ENCODE peak calls at places on chromosomes 1 and 21, in eight cellular contexts. One of them, this sample, is unnamed.

GRCh38 chr1:88998716-88999115 is 6.3 kb upstream of the KYAT3 start:
- DNase-seq in AG09309: no peak
- DNase-seq in pancreas: no peak
- DNase-seq in psoas muscle: no peak
- DNase-seq in Peyer's patch: no peak
- DNase-seq in astrocyte: peak
- DNase-seq in right atrium auricular region: no peak
- DNase-seq in tibial artery: no peak
- DNase-seq in this sample: no peak

GRCh38 chr1:48908606-48909005 is 131.9 kb upstream of the BEND5 start:
- DNase-seq in AG09309: no peak
- DNase-seq in pancreas: no peak
- DNase-seq in psoas muscle: no peak
- DNase-seq in Peyer's patch: no peak
- DNase-seq in astrocyte: no peak
- DNase-seq in right atrium auricular region: no peak
- DNase-seq in tibial artery: no peak
- DNase-seq in this sample: no peak

GRCh38 chr1:225462429-225462713 is 34.5 kb upstream of the LBR start:
- DNase-seq in AG09309: no peak
- DNase-seq in pancreas: no peak
- DNase-seq in psoas muscle: peak
- DNase-seq in Peyer's patch: peak
- DNase-seq in astrocyte: no peak
- DNase-seq in right atrium auricular region: no peak
- DNase-seq in tibial artery: no peak
- DNase-seq in this sample: no peak

GRCh38 chr1:86068841-86069756 is 87.5 kb downstream of the COL24A1 start:
- DNase-seq in AG09309: no peak
- DNase-seq in pancreas: no peak
- DNase-seq in psoas muscle: no peak
- DNase-seq in Peyer's patch: no peak
- DNase-seq in astrocyte: peak
- DNase-seq in right atrium auricular region: no peak
- DNase-seq in tibial artery: no peak
- DNase-seq in this sample: no peak

GRCh38 chr1:200039849-200040479 is 12.5 kb downstream of the NR5A2 start:
- DNase-seq in AG09309: no peak
- DNase-seq in pancreas: no peak
- DNase-seq in psoas muscle: no peak
- DNase-seq in Peyer's patch: no peak
- DNase-seq in astrocyte: no peak
- DNase-seq in right atrium auricular region: no peak
- DNase-seq in tibial artery: no peak
- DNase-seq in this sample: no peak

GRCh38 chr1:66271216-66271903 is 262.6 kb upstream of the SGIP1 start:
- DNase-seq in AG09309: peak
- DNase-seq in pancreas: peak
- DNase-seq in psoas muscle: peak
- DNase-seq in Peyer's patch: peak
- DNase-seq in astrocyte: peak
- DNase-seq in right atrium auricular region: peak
- DNase-seq in tibial artery: peak
- DNase-seq in this sample: peak

GRCh38 chr1:109242387-109242786 is 7.0 kb upstream of the CELSR2 start:
- DNase-seq in AG09309: no peak
- DNase-seq in pancreas: no peak
- DNase-seq in psoas muscle: no peak
- DNase-seq in Peyer's patch: peak
- DNase-seq in astrocyte: no peak
- DNase-seq in right atrium auricular region: no peak
- DNase-seq in tibial artery: no peak
- DNase-seq in this sample: peak

GRCh38 chr1:239228451-239228850 is 157.9 kb upstream of the CHRM3 start:
- DNase-seq in AG09309: no peak
- DNase-seq in pancreas: no peak
- DNase-seq in psoas muscle: no peak
- DNase-seq in Peyer's patch: no peak
- DNase-seq in astrocyte: no peak
- DNase-seq in right atrium auricular region: no peak
- DNase-seq in tibial artery: no peak
- DNase-seq in this sample: no peak

GRCh38 chr21:41680444-41681335 is 86.2 kb downstream of the RIPK4 start:
- DNase-seq in AG09309: no peak
- DNase-seq in pancreas: no peak
- DNase-seq in psoas muscle: no peak
- DNase-seq in Peyer's patch: no peak
- DNase-seq in astrocyte: no peak
- DNase-seq in right atrium auricular region: no peak
- DNase-seq in tibial artery: no peak
- DNase-seq in this sample: no peak

GRCh38 chr21:41678944-41679343 is 87.9 kb downstream of the RIPK4 start:
- DNase-seq in AG09309: peak
- DNase-seq in pancreas: peak
- DNase-seq in psoas muscle: peak
- DNase-seq in Peyer's patch: peak
- DNase-seq in astrocyte: peak
- DNase-seq in right atrium auricular region: peak
- DNase-seq in tibial artery: peak
- DNase-seq in this sample: peak

GRCh38 chr21:41676198-41676597 is 90.7 kb downstream of the RIPK4 start:
- DNase-seq in AG09309: no peak
- DNase-seq in pancreas: no peak
- DNase-seq in psoas muscle: no peak
- DNase-seq in Peyer's patch: no peak
- DNase-seq in astrocyte: no peak
- DNase-seq in right atrium auricular region: no peak
- DNase-seq in tibial artery: no peak
- DNase-seq in this sample: no peak

GRCh38 chr21:41677671-41678015 is 89.2 kb downstream of the RIPK4 start:
- DNase-seq in AG09309: no peak
- DNase-seq in pancreas: no peak
- DNase-seq in psoas muscle: no peak
- DNase-seq in Peyer's patch: no peak
- DNase-seq in astrocyte: peak
- DNase-seq in right atrium auricular region: no peak
- DNase-seq in tibial artery: no peak
- DNase-seq in this sample: no peak

GRCh38 chr21:41678016-41678935 is 88.6 kb downstream of the RIPK4 start:
- DNase-seq in AG09309: no peak
- DNase-seq in pancreas: peak
- DNase-seq in psoas muscle: no peak
- DNase-seq in Peyer's patch: peak
- DNase-seq in astrocyte: peak
- DNase-seq in right atrium auricular region: no peak
- DNase-seq in tibial artery: no peak
- DNase-seq in this sample: no peak
- H3K4me3 ChIP-seq in AG09309: no peak
- H3K4me3 ChIP-seq in pancreas: no peak
- H3K4me3 ChIP-seq in psoas muscle: no peak
- H3K4me3 ChIP-seq in Peyer's patch: peak
- H3K4me3 ChIP-seq in astrocyte: peak
- H3K4me3 ChIP-seq in right atrium auricular region: no peak
- H3K4me3 ChIP-seq in tibial artery: no peak
- H3K4me3 ChIP-seq in this sample: no peak

GRCh38 chr1:1359316-1359667 is 937 bp upstream of the MXRA8 start:
- DNase-seq in AG09309: no peak
- DNase-seq in pancreas: no peak
- DNase-seq in psoas muscle: no peak
- DNase-seq in Peyer's patch: no peak
- DNase-seq in astrocyte: peak
- DNase-seq in right atrium auricular region: no peak
- DNase-seq in tibial artery: no peak
- DNase-seq in this sample: no peak

GRCh38 chr1:1356166-1356795 is 2.1 kb downstream of the MXRA8 start:
- DNase-seq in AG09309: no peak
- DNase-seq in pancreas: peak
- DNase-seq in psoas muscle: peak
- DNase-seq in Peyer's patch: no peak
- DNase-seq in astrocyte: no peak
- DNase-seq in right atrium auricular region: no peak
- DNase-seq in tibial artery: no peak
- DNase-seq in this sample: no peak

GRCh38 chr1:1358433-1359201 is at the start of gene MXRA8:
- DNase-seq in AG09309: peak
- DNase-seq in pancreas: peak
- DNase-seq in psoas muscle: peak
- DNase-seq in Peyer's patch: no peak
- DNase-seq in astrocyte: peak
- DNase-seq in right atrium auricular region: peak
- DNase-seq in tibial artery: peak
- DNase-seq in this sample: peak

GRCh38 chr1:1356796-1357401 is 1.5 kb downstream of the MXRA8 start:
- DNase-seq in AG09309: no peak
- DNase-seq in pancreas: peak
- DNase-seq in psoas muscle: no peak
- DNase-seq in Peyer's patch: no peak
- DNase-seq in astrocyte: no peak
- DNase-seq in right atrium auricular region: no peak
- DNase-seq in tibial artery: no peak
- DNase-seq in this sample: no peak

DNA sequence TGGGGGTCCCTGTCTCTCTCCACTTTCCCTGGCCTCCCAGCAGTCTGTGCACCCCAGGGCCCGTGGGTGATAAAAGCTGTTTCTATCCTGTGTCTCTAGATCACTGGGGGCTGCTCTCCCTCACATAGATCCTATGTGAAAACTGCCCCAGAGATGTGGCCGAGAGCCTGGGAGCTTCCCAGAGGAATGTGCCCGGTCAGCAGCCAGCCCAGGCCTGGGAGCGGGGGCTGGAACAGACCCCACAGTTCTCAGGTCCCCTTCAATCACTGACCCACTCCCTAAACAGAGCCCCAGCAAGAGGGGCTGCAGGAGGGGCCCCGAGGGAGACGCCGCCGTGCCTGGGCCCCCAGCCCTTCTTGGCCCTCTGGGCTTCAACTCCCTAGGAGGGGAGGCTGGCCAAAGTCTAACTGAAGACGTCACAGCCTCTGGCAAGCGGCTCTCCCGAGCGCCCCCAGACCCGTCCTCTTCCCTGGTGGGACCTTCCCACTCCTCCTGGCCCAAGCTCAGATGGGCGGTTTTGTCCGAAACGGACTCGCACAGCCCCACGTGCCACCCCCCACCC is 403 bp downstream of the MXRA8 start:
- DNase-seq in AG09309: no peak
- DNase-seq in pancreas: no peak
- DNase-seq in psoas muscle: no peak
- DNase-seq in Peyer's patch: no peak
- DNase-seq in astrocyte: peak
- DNase-seq in right atrium auricular region: no peak
- DNase-seq in tibial artery: no peak
- DNase-seq in this sample: no peak
- H3K4me3 ChIP-seq in AG09309: peak
- H3K4me3 ChIP-seq in pancreas: peak
- H3K4me3 ChIP-seq in psoas muscle: peak
- H3K4me3 ChIP-seq in Peyer's patch: peak
- H3K4me3 ChIP-seq in astrocyte: peak
- H3K4me3 ChIP-seq in right atrium auricular region: peak
- H3K4me3 ChIP-seq in tibial artery: peak
- H3K4me3 ChIP-seq in this sample: peak

DNA sequence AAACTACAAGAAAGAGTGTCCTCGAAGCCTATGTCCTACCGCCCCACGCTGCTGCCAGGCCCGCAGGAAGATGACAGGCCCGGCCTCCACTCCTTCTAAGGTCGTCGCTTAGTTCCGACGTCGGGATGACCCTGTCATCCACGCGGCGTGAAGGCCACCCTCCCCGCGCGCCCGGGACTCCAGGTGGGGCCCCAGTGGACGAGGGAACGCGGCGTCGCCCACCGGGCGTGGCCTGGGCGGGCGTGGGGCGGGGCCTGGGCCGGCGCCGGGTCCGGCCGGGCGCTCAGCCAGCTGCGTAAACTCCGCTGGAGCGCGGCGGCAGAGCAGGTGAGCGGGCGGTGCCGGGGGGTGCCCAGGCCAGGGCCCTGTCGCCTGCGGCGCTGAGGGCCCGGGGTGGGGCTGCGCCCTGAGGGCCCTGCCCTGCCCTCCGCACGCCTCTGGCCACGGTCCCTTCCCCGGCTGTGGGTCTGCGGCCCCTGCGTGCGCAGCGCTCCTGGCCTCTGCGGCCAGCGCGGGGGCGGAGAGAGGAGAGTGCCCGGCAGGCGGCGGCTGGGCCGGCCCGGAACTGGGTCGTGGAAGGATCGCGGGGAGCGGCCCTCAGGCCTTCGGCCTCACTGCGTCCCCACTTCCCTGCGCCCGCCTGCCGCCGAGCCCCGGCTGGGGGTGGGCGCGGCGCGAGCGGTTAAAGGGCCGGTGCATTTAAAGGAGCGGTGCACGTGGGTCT is at the start of gene PSEN2:
- DNase-seq in AG09309: no peak
- DNase-seq in pancreas: peak
- DNase-seq in psoas muscle: peak
- DNase-seq in Peyer's patch: peak
- DNase-seq in astrocyte: peak
- DNase-seq in right atrium auricular region: peak
- DNase-seq in tibial artery: peak
- DNase-seq in this sample: peak
- H3K4me3 ChIP-seq in AG09309: peak
- H3K4me3 ChIP-seq in pancreas: peak
- H3K4me3 ChIP-seq in psoas muscle: peak
- H3K4me3 ChIP-seq in Peyer's patch: peak
- H3K4me3 ChIP-seq in astrocyte: peak
- H3K4me3 ChIP-seq in right atrium auricular region: peak
- H3K4me3 ChIP-seq in tibial artery: peak
- H3K4me3 ChIP-seq in this sample: peak

GRCh38 chr1:116878804-116879477 is 30.8 kb upstream of the PTGFRN start:
- DNase-seq in AG09309: no peak
- DNase-seq in pancreas: peak
- DNase-seq in psoas muscle: peak
- DNase-seq in Peyer's patch: no peak
- DNase-seq in astrocyte: peak
- DNase-seq in right atrium auricular region: no peak
- DNase-seq in tibial artery: no peak
- DNase-seq in this sample: peak

GRCh38 chr1:116875391-116875790 is 34.3 kb upstream of the PTGFRN start:
- DNase-seq in AG09309: no peak
- DNase-seq in pancreas: no peak
- DNase-seq in psoas muscle: no peak
- DNase-seq in Peyer's patch: no peak
- DNase-seq in astrocyte: no peak
- DNase-seq in right atrium auricular region: no peak
- DNase-seq in tibial artery: no peak
- DNase-seq in this sample: no peak

GRCh38 chr1:116874622-116875277 is 35.0 kb upstream of the PTGFRN start:
- DNase-seq in AG09309: no peak
- DNase-seq in pancreas: no peak
- DNase-seq in psoas muscle: no peak
- DNase-seq in Peyer's patch: no peak
- DNase-seq in astrocyte: peak
- DNase-seq in right atrium auricular region: no peak
- DNase-seq in tibial artery: no peak
- DNase-seq in this sample: no peak

GRCh38 chr1:116879478-116880133 is 30.1 kb upstream of the PTGFRN start:
- DNase-seq in AG09309: no peak
- DNase-seq in pancreas: peak
- DNase-seq in psoas muscle: no peak
- DNase-seq in Peyer's patch: no peak
- DNase-seq in astrocyte: no peak
- DNase-seq in right atrium auricular region: no peak
- DNase-seq in tibial artery: no peak
- DNase-seq in this sample: no peak

DNA sequence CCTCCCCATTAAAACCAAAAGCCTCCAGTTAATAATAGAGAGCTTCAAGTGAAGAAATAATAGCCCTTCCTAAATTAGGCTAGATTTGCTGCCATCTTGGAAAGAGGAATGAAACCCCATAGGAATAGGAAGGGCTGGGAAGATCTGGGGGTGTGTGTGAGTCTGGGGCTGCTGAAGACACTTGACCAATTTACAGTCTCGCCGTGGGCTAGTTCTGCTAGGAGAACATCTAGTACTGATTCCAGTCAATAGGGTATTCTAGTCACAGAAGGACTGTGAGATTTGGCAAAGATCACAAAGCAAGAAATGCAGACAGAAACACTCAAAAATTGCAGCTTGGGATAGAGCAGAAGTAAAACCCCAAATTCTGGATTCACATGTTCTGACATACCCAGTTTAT is 32.3 kb upstream of the PTGFRN start:
- DNase-seq in AG09309: no peak
- DNase-seq in pancreas: no peak
- DNase-seq in psoas muscle: no peak
- DNase-seq in Peyer's patch: no peak
- DNase-seq in astrocyte: no peak
- DNase-seq in right atrium auricular region: no peak
- DNase-seq in tibial artery: no peak
- DNase-seq in this sample: no peak
- H3K4me3 ChIP-seq in AG09309: no peak
- H3K4me3 ChIP-seq in pancreas: no peak
- H3K4me3 ChIP-seq in psoas muscle: peak
- H3K4me3 ChIP-seq in Peyer's patch: no peak
- H3K4me3 ChIP-seq in astrocyte: no peak
- H3K4me3 ChIP-seq in right atrium auricular region: no peak
- H3K4me3 ChIP-seq in tibial artery: no peak
- H3K4me3 ChIP-seq in this sample: no peak